ENCODE peak calls at places on chromosomes 13 and 19, in six cellular contexts. One of them, this sample, is unnamed.

GRCh38 chr13:94073006-94073744 is 406.3 kb downstream of the DCT start:
- DNase-seq in prostate gland: no peak
- DNase-seq in PC-3: peak; percentile 43
- DNase-seq in pancreas: no peak
- DNase-seq in lung: no peak
- DNase-seq in lower lobe of right lung: no peak
- DNase-seq in this sample: no peak

GRCh38 chr19:16016226-16017137 is 59.8 kb upstream of the TPM4 start:
- DNase-seq in PC-3: no peak
- DNase-seq in lower lobe of right lung: no peak
- DNase-seq in pancreas: no peak
- DNase-seq in prostate gland: no peak
- DNase-seq in lung: no peak
- DNase-seq in this sample: no peak

GRCh38 chr19:5839312-5840017 is at the start of gene FUT6:
- DNase-seq in lower lobe of right lung: no peak
- DNase-seq in PC-3: no peak
- DNase-seq in lung: no peak
- DNase-seq in prostate gland: no peak
- DNase-seq in pancreas: no peak
- DNase-seq in this sample: no peak

GRCh38 chr13:48400820-48401219 is 12.1 kb downstream of the LPAR6 start:
- DNase-seq in PC-3: peak; percentile 59
- DNase-seq in pancreas: no peak
- DNase-seq in lung: no peak
- DNase-seq in prostate gland: peak; percentile 27
- DNase-seq in lower lobe of right lung: no peak
- DNase-seq in this sample: no peak

GRCh38 chr19:47377801-47378200 is 28.7 kb downstream of the DHX34 start:
- DNase-seq in lower lobe of right lung: no peak
- DNase-seq in lung: no peak
- DNase-seq in prostate gland: no peak
- DNase-seq in pancreas: no peak
- DNase-seq in PC-3: no peak
- DNase-seq in this sample: no peak

GRCh38 chr13:70353096-70353495 is 244.8 kb upstream of the KLHL1 start:
- DNase-seq in lung: no peak
- DNase-seq in PC-3: peak; percentile 15
- DNase-seq in pancreas: no peak
- DNase-seq in prostate gland: no peak
- DNase-seq in lower lobe of right lung: no peak
- DNase-seq in this sample: no peak

GRCh38 chr19:22619371-22619770 is 14.8 kb upstream of the ZNF492 start:
- DNase-seq in lung: no peak
- DNase-seq in prostate gland: no peak
- DNase-seq in PC-3: no peak
- DNase-seq in lower lobe of right lung: no peak
- DNase-seq in pancreas: no peak
- DNase-seq in this sample: no peak

GRCh38 chr13:76632388-76633044 is 253.7 kb downstream of the KCTD12 start:
- DNase-seq in prostate gland: no peak
- DNase-seq in lung: no peak
- DNase-seq in PC-3: no peak
- DNase-seq in lower lobe of right lung: no peak
- DNase-seq in pancreas: no peak
- DNase-seq in this sample: no peak

GRCh38 chr13:36428083-36428482 is 4.2 kb upstream of the CCNA1 start:
- DNase-seq in prostate gland: peak; percentile 32
- DNase-seq in pancreas: no peak
- DNase-seq in lower lobe of right lung: no peak
- DNase-seq in PC-3: peak; percentile 91
- DNase-seq in lung: no peak
- DNase-seq in this sample: no peak

GRCh38 chr13:46213242-46213641 is 1.5 kb downstream of the LRRC63 start:
- DNase-seq in prostate gland: no peak
- DNase-seq in lower lobe of right lung: no peak
- DNase-seq in lung: no peak
- DNase-seq in pancreas: no peak
- DNase-seq in PC-3: peak; percentile 18
- DNase-seq in this sample: no peak

GRCh38 chr19:47445527-47445926 is 26.2 kb downstream of the SLC8A2 start:
- DNase-seq in lung: no peak
- DNase-seq in PC-3: no peak
- DNase-seq in prostate gland: no peak
- DNase-seq in lower lobe of right lung: no peak
- DNase-seq in pancreas: no peak
- DNase-seq in this sample: no peak

GRCh38 chr13:113116206-113116800 is 6.3 kb upstream of the F10 start:
- DNase-seq in lower lobe of right lung: no peak
- DNase-seq in pancreas: no peak
- DNase-seq in lung: no peak
- DNase-seq in PC-3: no peak
- DNase-seq in prostate gland: no peak
- DNase-seq in this sample: no peak

DNA sequence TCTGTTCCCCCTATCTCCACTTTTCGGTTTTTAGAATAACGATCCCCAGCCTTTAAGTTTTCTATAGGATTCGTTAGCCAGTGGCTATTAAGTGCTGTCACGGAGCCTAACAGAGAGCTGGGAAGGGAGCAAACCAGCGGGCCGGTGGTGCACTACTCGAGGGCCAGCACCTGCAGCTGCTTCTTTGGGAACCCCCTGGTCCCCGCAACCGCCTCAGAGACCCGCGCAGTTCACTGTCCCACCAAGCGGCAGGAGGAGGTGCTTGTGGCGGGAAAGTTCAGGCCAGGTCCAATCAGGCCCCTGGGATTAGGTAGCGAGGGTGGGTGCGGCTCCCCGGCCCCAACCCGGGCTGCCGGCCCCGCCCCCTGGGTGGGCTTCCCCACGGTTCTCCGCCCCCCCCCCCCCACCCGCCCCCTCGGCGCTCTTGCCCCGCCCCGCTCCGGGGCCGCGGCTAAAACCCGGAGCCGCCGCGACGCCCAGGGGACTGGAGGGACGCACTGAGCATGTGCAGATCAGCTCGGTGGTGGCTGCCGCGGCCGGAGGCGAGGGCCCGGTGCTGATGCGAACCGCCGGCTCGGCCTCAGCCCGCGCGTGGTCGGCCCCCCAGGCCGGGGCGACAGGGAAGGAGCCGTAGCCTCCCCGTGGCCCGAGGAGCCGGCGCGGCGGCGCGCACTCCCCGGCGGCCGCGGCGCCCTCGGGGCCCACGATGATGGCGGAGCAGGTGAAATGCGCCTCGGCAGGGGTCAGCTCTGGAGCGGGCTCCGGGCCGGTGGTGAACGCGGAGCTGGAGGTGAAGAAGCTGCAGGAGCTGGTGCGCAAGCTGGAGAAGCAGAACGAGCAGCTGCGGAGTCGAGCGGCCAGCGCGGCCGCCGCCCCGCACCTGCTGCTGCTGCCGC is at the start of gene SLAIN1:
- DNase-seq in lower lobe of right lung: peak; percentile 83
- DNase-seq in lung: peak; percentile 80
- DNase-seq in prostate gland: peak; percentile 84
- DNase-seq in pancreas: peak; percentile 96
- DNase-seq in PC-3: peak; percentile 67
- DNase-seq in this sample: peak; percentile 90
- TF ChIP-seq CTCF in lower lobe of right lung: no peak
- TF ChIP-seq CTCF in lung: no peak
- TF ChIP-seq CTCF in prostate gland: no peak
- TF ChIP-seq CTCF in pancreas: no peak
- TF ChIP-seq CTCF in PC-3: no peak
- TF ChIP-seq CTCF in this sample: no peak

GRCh38 chr19:19028526-19028925 is 4.8 kb downstream of the SUGP2 start:
- DNase-seq in PC-3: no peak
- DNase-seq in prostate gland: no peak
- DNase-seq in lower lobe of right lung: no peak
- DNase-seq in lung: no peak
- DNase-seq in pancreas: no peak
- DNase-seq in this sample: no peak

GRCh38 chr19:19034204-19034624 is 811 bp downstream of the ARMC6 start:
- DNase-seq in lung: peak; percentile 74
- DNase-seq in PC-3: peak; percentile 82
- DNase-seq in prostate gland: peak; percentile 20
- DNase-seq in lower lobe of right lung: peak; percentile 70
- DNase-seq in pancreas: no peak
- DNase-seq in this sample: peak; percentile 55

GRCh38 chr19:19033426-19034203 is at the start of the genes ARMC6 and SUGP2:
- DNase-seq in lower lobe of right lung: peak; percentile 90
- DNase-seq in PC-3: peak; percentile 92
- DNase-seq in prostate gland: peak; percentile 80
- DNase-seq in lung: peak; percentile 83
- DNase-seq in pancreas: peak; percentile 95
- DNase-seq in this sample: peak; percentile 82

GRCh38 chr19:19033176-19033425 is 216 bp downstream of the SUGP2 start:
- DNase-seq in prostate gland: no peak
- DNase-seq in pancreas: no peak
- DNase-seq in lower lobe of right lung: no peak
- DNase-seq in PC-3: no peak
- DNase-seq in lung: no peak
- DNase-seq in this sample: no peak

DNA sequence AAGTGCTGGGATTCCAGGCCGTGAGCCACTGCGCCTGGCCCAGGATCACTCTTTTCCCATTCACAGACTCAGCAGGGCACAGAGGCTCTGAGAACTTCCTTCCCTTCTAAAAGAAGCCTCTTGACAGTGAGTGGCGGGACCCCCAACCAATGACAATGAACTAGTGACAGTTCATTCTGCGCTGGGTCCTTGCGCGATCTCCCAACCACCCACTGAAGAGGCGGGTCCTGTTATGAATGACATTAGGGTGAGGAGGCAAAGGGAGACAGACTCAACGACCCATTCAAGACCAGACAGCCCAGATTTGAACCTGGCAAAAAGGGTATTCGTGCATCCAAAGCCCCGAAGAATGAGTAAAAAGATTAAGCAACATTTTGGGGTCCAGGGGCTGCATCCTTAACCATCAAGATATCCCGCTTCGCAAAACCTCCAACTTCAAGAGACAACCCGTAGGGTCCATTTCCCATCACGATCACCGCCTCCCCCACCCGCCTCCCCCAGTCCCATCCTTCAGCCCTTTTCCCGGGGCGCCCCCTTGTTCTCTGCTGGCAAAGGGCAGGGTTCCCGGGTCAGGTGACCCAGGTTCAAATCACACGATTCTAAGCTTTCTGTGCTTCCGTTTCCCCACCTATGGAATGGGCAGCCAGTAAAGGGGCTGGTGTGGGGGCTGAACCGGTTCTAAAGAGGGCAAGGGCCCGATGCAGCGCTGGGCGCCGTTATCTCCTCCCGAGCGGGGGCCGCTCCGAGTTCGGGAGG is 719 bp downstream of the SUGP2 start:
- DNase-seq in lower lobe of right lung: peak; percentile 89
- DNase-seq in pancreas: no peak
- DNase-seq in lung: peak; percentile 95
- DNase-seq in prostate gland: peak; percentile 84
- DNase-seq in PC-3: peak; percentile 85
- DNase-seq in this sample: peak; percentile 95
- H3K4me1 ChIP-seq in lower lobe of right lung: peaks cover 27% of the 10 kb centered on the region
- H3K4me1 ChIP-seq in pancreas: no peaks in the 10 kb centered on the region
- H3K4me1 ChIP-seq in lung: no peaks in the 10 kb centered on the region
- H3K4me1 ChIP-seq in prostate gland: peaks cover 6% of the 10 kb centered on the region
- H3K4me1 ChIP-seq in PC-3: peaks cover 25% of the 10 kb centered on the region
- H3K4me1 ChIP-seq in this sample: peaks cover 35% of the 10 kb centered on the region

GRCh38 chr19:17318966-17319365 is 9.6 kb downstream of the DDA1 start:
- DNase-seq in lower lobe of right lung: no peak
- DNase-seq in PC-3: no peak
- DNase-seq in lung: no peak
- DNase-seq in pancreas: no peak
- DNase-seq in prostate gland: no peak
- DNase-seq in this sample: no peak
- TF ChIP-seq CTCF in lower lobe of right lung: no peak
- TF ChIP-seq CTCF in PC-3: no peak
- TF ChIP-seq CTCF in lung: no peak
- TF ChIP-seq CTCF in pancreas: no peak
- TF ChIP-seq CTCF in prostate gland: no peak
- TF ChIP-seq CTCF in this sample: no peak

GRCh38 chr19:4389064-4389375 is 11.3 kb downstream of the SH3GL1 start:
- DNase-seq in lower lobe of right lung: no peak
- DNase-seq in PC-3: no peak
- DNase-seq in pancreas: no peak
- DNase-seq in prostate gland: no peak
- DNase-seq in lung: no peak
- DNase-seq in this sample: no peak

GRCh38 chr19:4390017-4390861 is 10.1 kb downstream of the SH3GL1 start:
- DNase-seq in PC-3: no peak
- DNase-seq in prostate gland: no peak
- DNase-seq in lower lobe of right lung: peak; percentile 46
- DNase-seq in pancreas: no peak
- DNase-seq in lung: no peak
- DNase-seq in this sample: no peak

GRCh38 chr19:4389511-4390016 is 10.8 kb downstream of the SH3GL1 start:
- DNase-seq in PC-3: no peak
- DNase-seq in lung: no peak
- DNase-seq in lower lobe of right lung: no peak
- DNase-seq in pancreas: no peak
- DNase-seq in prostate gland: no peak
- DNase-seq in this sample: no peak

GRCh38 chr19:4391701-4392543 is 8.4 kb downstream of the SH3GL1 start:
- DNase-seq in prostate gland: no peak
- DNase-seq in lung: no peak
- DNase-seq in lower lobe of right lung: no peak
- DNase-seq in pancreas: no peak
- DNase-seq in PC-3: no peak
- DNase-seq in this sample: no peak

DNA sequence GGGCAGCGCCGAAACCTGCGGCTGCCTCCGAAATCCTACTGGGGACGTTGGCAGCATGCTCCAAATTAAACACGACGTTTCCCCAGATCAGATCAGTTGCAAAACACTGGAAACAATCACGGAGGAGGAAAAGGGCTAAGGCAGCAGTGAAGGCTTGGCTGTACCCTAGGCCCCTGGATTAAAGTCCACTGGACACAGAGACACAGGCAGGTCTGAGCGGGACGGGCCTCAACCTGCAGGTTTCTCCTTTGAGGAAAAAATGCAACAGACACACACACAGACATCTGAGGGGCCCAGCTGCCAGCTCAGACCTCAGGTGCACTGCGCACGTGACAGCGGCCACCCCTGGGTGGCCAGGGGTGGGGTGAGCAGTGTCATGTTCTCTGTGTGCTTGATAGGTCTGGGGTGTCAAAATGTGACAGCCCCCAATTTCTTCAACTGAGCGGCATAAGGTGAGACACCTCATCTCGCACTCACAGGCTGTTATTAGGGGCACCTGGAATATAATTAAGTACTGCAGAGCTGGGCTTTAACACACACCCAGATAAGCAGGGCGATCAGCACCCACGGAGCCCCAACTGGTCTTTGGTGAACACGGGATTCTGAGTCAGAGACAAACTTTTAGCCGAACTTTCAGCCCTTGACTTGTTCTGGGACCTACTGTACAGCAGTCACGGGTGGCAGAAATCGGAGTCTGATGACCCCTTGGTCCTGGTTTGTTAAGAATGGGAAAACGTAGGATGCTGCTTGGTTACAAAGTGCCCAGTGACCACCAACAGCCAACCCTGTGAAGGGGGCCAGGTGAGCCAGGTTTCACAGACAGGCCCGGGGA is 9.3 kb downstream of the SH3GL1 start:
- DNase-seq in lower lobe of right lung: no peak
- DNase-seq in prostate gland: peak; percentile 44
- DNase-seq in PC-3: no peak
- DNase-seq in lung: no peak
- DNase-seq in pancreas: no peak
- DNase-seq in this sample: no peak
- H3K4me1 ChIP-seq in lower lobe of right lung: peaks cover 63% of the 10 kb centered on the region
- H3K4me1 ChIP-seq in prostate gland: peaks cover 57% of the 10 kb centered on the region
- H3K4me1 ChIP-seq in PC-3: peaks cover 16% of the 10 kb centered on the region
- H3K4me1 ChIP-seq in lung: peaks cover 10% of the 10 kb centered on the region
- H3K4me1 ChIP-seq in pancreas: peaks cover 37% of the 10 kb centered on the region
- H3K4me1 ChIP-seq in this sample: peaks cover 42% of the 10 kb centered on the region

GRCh38 chr13:98157609-98158008 is 14.7 kb downstream of the FARP1 start:
- DNase-seq in lung: no peak
- DNase-seq in pancreas: no peak
- DNase-seq in prostate gland: no peak
- DNase-seq in lower lobe of right lung: no peak
- DNase-seq in PC-3: no peak
- DNase-seq in this sample: no peak
- TF ChIP-seq CTCF in lung: no peak
- TF ChIP-seq CTCF in pancreas: no peak
- TF ChIP-seq CTCF in prostate gland: no peak
- TF ChIP-seq CTCF in lower lobe of right lung: no peak
- TF ChIP-seq CTCF in PC-3: no peak
- TF ChIP-seq CTCF in this sample: no peak

This sample was measured in thyroid gland.